ENCODE peak calls at places on chromosomes 5 and 9, in nine cellular contexts. V is fibroblast of lung; L is mucosa of descending colon; O is cardiac fibroblast; N is GM12864; E is uterus; G is CD8-positive, alpha-beta T cell; U is fibroblast of pulmonary artery; J is foreskin fibroblast. C is an unnamed sample.

GRCh38 chr5:14244721-14245518 is 101.8 kb downstream of the TRIO start:
- DNase-seq in G (no peak), N (no peak), L (no peak), O (no peak), E (no peak), U (no peak), J (no peak), V (peak), C (no peak)

GRCh38 chr5:170143091-170143490 is 37.4 kb downstream of the FOXI1 start:
- DNase-seq in G (no peak), N (no peak), E (no peak), L (no peak), J (no peak), O (no peak), V (no peak), U (no peak), C (no peak)

GRCh38 chr5:1227669-1228068 is 2.5 kb downstream of the SLC6A18 start:
- DNase-seq in L (no peak), J (peak), N (no peak), E (no peak), G (no peak), U (no peak), O (no peak), V (peak), C (no peak)

GRCh38 chr5:102778478-102778877 is 23.4 kb downstream of the PAM start:
- DNase-seq in G (no peak), U (peak), L (no peak), O (peak), V (peak), E (no peak), N (no peak), J (peak), C (no peak)

GRCh38 chr5:120538149-120538548 is 74.0 kb downstream of the PRR16 start:
- DNase-seq in E (no peak), L (no peak), G (no peak), U (peak), V (peak), J (peak), O (peak), N (no peak), C (no peak)

GRCh38 chr5:33299621-33300208 is 141.1 kb upstream of the TARS1 start:
- DNase-seq in N (peak), E (no peak), J (peak), G (no peak), V (peak), U (peak), L (no peak), O (peak), C (peak)

GRCh38 chr9:38294561-38294960 is 97.9 kb upstream of the ALDH1B1 start:
- DNase-seq in G (no peak), E (no peak), N (no peak), O (no peak), J (no peak), L (no peak), V (no peak), U (no peak), C (no peak)

GRCh38 chr5:156121234-156121633 is 205.7 kb upstream of the SGCD start:
- DNase-seq in L (no peak), E (no peak), G (no peak), N (no peak), O (no peak), U (no peak), V (peak), J (no peak), C (no peak)

GRCh38 chr9:16032799-16033198 is 480.0 kb downstream of the CCDC171 start:
- DNase-seq in G (no peak), E (no peak), U (peak), O (peak), J (no peak), L (no peak), N (no peak), V (peak), C (no peak)

GRCh38 chr9:89461302-89461701 is 36.6 kb downstream of the SEMA4D start:
- DNase-seq in O (peak), N (no peak), L (no peak), J (peak), E (no peak), U (peak), G (no peak), V (peak), C (no peak)

GRCh38 chr5:74149395-74149794 is 491.1 kb downstream of the ENC1 start:
- DNase-seq in E (peak), J (peak), O (peak), U (peak), V (peak), N (no peak), L (no peak), G (no peak), C (no peak)

GRCh38 chr5:152511531-152512132 is 106.6 kb upstream of the NMUR2 start:
- DNase-seq in U (no peak), J (no peak), L (no peak), N (no peak), V (no peak), G (no peak), O (no peak), E (no peak), C (no peak)

GRCh38 chr5:65030056-65030455 is 261.3 kb downstream of the CWC27 start:
- DNase-seq in J (no peak), E (no peak), G (no peak), N (no peak), U (no peak), V (no peak), O (no peak), L (no peak), C (no peak)

GRCh38 chr9:84669293-84670105 is at the start of gene NTRK2:
- DNase-seq in N (no peak), V (peak), G (no peak), U (peak), L (peak), O (peak), E (no peak), J (no peak), C (no peak)

GRCh38 chr9:129653819-129654528 is 11.5 kb upstream of the PRRX2 start:
- DNase-seq in G (no peak), L (no peak), V (no peak), J (peak), E (no peak), N (no peak), U (no peak), O (no peak), C (no peak)

GRCh38 chr5:134247825-134248224 is 22.0 kb upstream of the PPP2CA start:
- DNase-seq in L (no peak), E (no peak), G (no peak), V (no peak), O (no peak), J (no peak), U (no peak), N (no peak), C (no peak)

GRCh38 chr5:168749391-168750100 is 170.4 kb upstream of the PANK3 start:
- DNase-seq in E (no peak), N (no peak), V (no peak), L (no peak), O (no peak), G (no peak), J (no peak), U (no peak), C (no peak)

GRCh38 chr5:142317673-142318261 is 7.1 kb downstream of the SPRY4 start:
- DNase-seq in J (no peak), L (no peak), O (peak), V (peak), E (no peak), N (no peak), G (no peak), U (no peak), C (no peak)
- H3K4me3 ChIP-seq in J (no peak), L (no peak), O (peak), V (no peak), E (no peak), N (no peak), G (no peak), U (no peak), C (no peak)

GRCh38 chr5:172720655-172721054 is 50.3 kb downstream of the DUSP1 start:
- DNase-seq in N (no peak), E (no peak), O (no peak), G (no peak), U (no peak), L (no peak), V (no peak), J (no peak), C (no peak)

GRCh38 chr5:172723508-172723907 is 47.5 kb downstream of the DUSP1 start:
- DNase-seq in L (no peak), J (no peak), V (no peak), N (no peak), E (no peak), O (no peak), G (no peak), U (no peak), C (no peak)

GRCh38 chr5:172719211-172719610 is 51.8 kb downstream of the DUSP1 start:
- DNase-seq in E (no peak), N (no peak), J (no peak), G (no peak), U (no peak), L (no peak), O (peak), V (no peak), C (no peak)

GRCh38 chr5:172722309-172722815 is 48.6 kb downstream of the DUSP1 start:
- DNase-seq in G (peak), L (no peak), U (no peak), E (no peak), V (no peak), O (no peak), J (no peak), N (no peak), C (no peak)

GRCh38 chr5:172721455-172722308 is 49.3 kb downstream of the DUSP1 start:
- DNase-seq in O (peak), L (no peak), U (peak), G (no peak), J (peak), V (peak), E (peak), N (no peak), C (no peak)
- H3K4me3 ChIP-seq in O (no peak), L (no peak), U (no peak), G (no peak), J (no peak), V (no peak), E (no peak), N (no peak), C (no peak)

GRCh38 chr9:131977074-131977838 is 102.4 kb downstream of the MED27 start:
- DNase-seq in V (no peak), G (no peak), E (no peak), J (no peak), N (no peak), L (no peak), U (no peak), O (no peak), C (no peak)
- H3K4me3 ChIP-seq in V (no peak), G (no peak), E (no peak), J (no peak), N (no peak), L (no peak), U (no peak), O (no peak), C (no peak)

GRCh38 chr9:133118568-133118967 is 2.5 kb downstream of the RALGDS start:
- DNase-seq in O (no peak), V (no peak), G (no peak), J (no peak), U (no peak), E (no peak), L (peak), N (no peak), C (no peak)
- H3K4me3 ChIP-seq in O (no peak), V (no peak), G (no peak), J (peak), U (peak), E (no peak), L (no peak), N (no peak), C (no peak)

GRCh38 chr9:116154976-116155699 is 1.5 kb downstream of the PAPPA start:
- DNase-seq in L (peak), N (no peak), E (peak), J (no peak), G (no peak), O (peak), U (peak), V (peak), C (no peak)
- H3K4me3 ChIP-seq in L (peak), N (no peak), E (peak), J (peak), G (no peak), O (peak), U (peak), V (peak), C (no peak)

GRCh38 chr5:167736992-167737391 is 554.5 kb upstream of the WWC1 start:
- DNase-seq in J (no peak), L (no peak), N (no peak), O (no peak), V (no peak), U (no peak), E (no peak), G (no peak), C (no peak)
- H3K4me3 ChIP-seq in J (no peak), L (no peak), N (no peak), O (no peak), V (no peak), U (no peak), E (no peak), G (no peak), C (no peak)